ENCODE peak calls at places on chromosomes 11 and 22, in eight cellular contexts. One of them, this sample, is unnamed.

GRCh38 chr11:65625628-65626342 is 10.2 kb downstream of the PCNX3 start:
- DNase-seq in Peyer's patch: peak; percentile 74
- DNase-seq in NCI-H1105 treated with DMSO at 0.1 percent for 48 hours: no peak
- DNase-seq in KBM-7: peak; percentile 79
- DNase-seq in PC-3: no peak
- DNase-seq in M059J: no peak
- DNase-seq in activated T-cell treated with anti-CD3 and anti-CD28 coated beads, Interleukin-2, amount 50 U/mL, for 72 hours: peak; percentile 58
- DNase-seq in KG1: no peak
- DNase-seq in this sample: no peak

GRCh38 chr22:42799462-42800405 is 57.3 kb downstream of the ARFGAP3 start:
- DNase-seq in PC-3: no peak
- DNase-seq in activated T-cell treated with anti-CD3 and anti-CD28 coated beads, Interleukin-2, amount 50 U/mL, for 72 hours: no peak
- DNase-seq in M059J: no peak
- DNase-seq in NCI-H1105 treated with DMSO at 0.1 percent for 48 hours: no peak
- DNase-seq in KBM-7: peak; percentile 20
- DNase-seq in KG1: no peak
- DNase-seq in Peyer's patch: no peak
- DNase-seq in this sample: peak; percentile 90

GRCh38 chr22:37242395-37242918 is 1.6 kb downstream of the RAC2 start:
- DNase-seq in PC-3: peak; percentile 51
- DNase-seq in NCI-H1105 treated with DMSO at 0.1 percent for 48 hours: no peak
- DNase-seq in activated T-cell treated with anti-CD3 and anti-CD28 coated beads, Interleukin-2, amount 50 U/mL, for 72 hours: peak; percentile 95
- DNase-seq in KG1: peak; percentile 81
- DNase-seq in M059J: peak; percentile 71
- DNase-seq in KBM-7: peak; percentile 99
- DNase-seq in Peyer's patch: peak; percentile 59
- DNase-seq in this sample: no peak

GRCh38 chr11:36273110-36273509 is 16.1 kb downstream of the COMMD9 start:
- DNase-seq in M059J: peak; percentile 24
- DNase-seq in PC-3: no peak
- DNase-seq in KG1: no peak
- DNase-seq in KBM-7: no peak
- DNase-seq in NCI-H1105 treated with DMSO at 0.1 percent for 48 hours: peak; percentile 91
- DNase-seq in Peyer's patch: no peak
- DNase-seq in activated T-cell treated with anti-CD3 and anti-CD28 coated beads, Interleukin-2, amount 50 U/mL, for 72 hours: no peak
- DNase-seq in this sample: peak; percentile 53

GRCh38 chr22:23291806-23292452 is 111.6 kb downstream of the BCR start:
- DNase-seq in PC-3: no peak
- DNase-seq in activated T-cell treated with anti-CD3 and anti-CD28 coated beads, Interleukin-2, amount 50 U/mL, for 72 hours: no peak
- DNase-seq in Peyer's patch: no peak
- DNase-seq in KG1: no peak
- DNase-seq in KBM-7: no peak
- DNase-seq in NCI-H1105 treated with DMSO at 0.1 percent for 48 hours: no peak
- DNase-seq in M059J: no peak
- DNase-seq in this sample: no peak

GRCh38 chr11:124075841-124076571 is 34.9 kb upstream of the OR10G7 start:
- DNase-seq in activated T-cell treated with anti-CD3 and anti-CD28 coated beads, Interleukin-2, amount 50 U/mL, for 72 hours: peak; percentile 36
- DNase-seq in NCI-H1105 treated with DMSO at 0.1 percent for 48 hours: peak; percentile 69
- DNase-seq in KG1: no peak
- DNase-seq in KBM-7: no peak
- DNase-seq in PC-3: no peak
- DNase-seq in M059J: no peak
- DNase-seq in Peyer's patch: peak; percentile 82
- DNase-seq in this sample: peak; percentile 25

GRCh38 chr11:30346068-30346688 is 23.3 kb downstream of the ARL14EP start:
- DNase-seq in activated T-cell treated with anti-CD3 and anti-CD28 coated beads, Interleukin-2, amount 50 U/mL, for 72 hours: no peak
- DNase-seq in M059J: peak; percentile 55
- DNase-seq in KBM-7: peak; percentile 56
- DNase-seq in NCI-H1105 treated with DMSO at 0.1 percent for 48 hours: peak; percentile 71
- DNase-seq in PC-3: peak; percentile 64
- DNase-seq in Peyer's patch: no peak
- DNase-seq in KG1: peak; percentile 29
- DNase-seq in this sample: peak; percentile 90

GRCh38 chr11:1437500-1437899 is 47.8 kb downstream of the BRSK2 start:
- DNase-seq in NCI-H1105 treated with DMSO at 0.1 percent for 48 hours: no peak
- DNase-seq in M059J: peak; percentile 50
- DNase-seq in Peyer's patch: no peak
- DNase-seq in activated T-cell treated with anti-CD3 and anti-CD28 coated beads, Interleukin-2, amount 50 U/mL, for 72 hours: no peak
- DNase-seq in PC-3: no peak
- DNase-seq in KG1: no peak
- DNase-seq in KBM-7: no peak
- DNase-seq in this sample: no peak

GRCh38 chr11:122494171-122494570 is 161.4 kb upstream of the UBASH3B start:
- DNase-seq in Peyer's patch: no peak
- DNase-seq in KG1: no peak
- DNase-seq in KBM-7: no peak
- DNase-seq in activated T-cell treated with anti-CD3 and anti-CD28 coated beads, Interleukin-2, amount 50 U/mL, for 72 hours: no peak
- DNase-seq in PC-3: peak; percentile 51
- DNase-seq in NCI-H1105 treated with DMSO at 0.1 percent for 48 hours: peak; percentile 50
- DNase-seq in M059J: peak; percentile 69
- DNase-seq in this sample: no peak

GRCh38 chr11:60378359-60378758 is at the start of gene MS4A7:
- DNase-seq in NCI-H1105 treated with DMSO at 0.1 percent for 48 hours: no peak
- DNase-seq in KG1: peak; percentile 86
- DNase-seq in PC-3: peak; percentile 68
- DNase-seq in activated T-cell treated with anti-CD3 and anti-CD28 coated beads, Interleukin-2, amount 50 U/mL, for 72 hours: no peak
- DNase-seq in Peyer's patch: no peak
- DNase-seq in KBM-7: peak; percentile 92
- DNase-seq in M059J: peak; percentile 13
- DNase-seq in this sample: peak; percentile 7

GRCh38 chr22:44848296-44848741 is 95.9 kb downstream of the ARHGAP8 start:
- DNase-seq in M059J: no peak
- DNase-seq in activated T-cell treated with anti-CD3 and anti-CD28 coated beads, Interleukin-2, amount 50 U/mL, for 72 hours: no peak
- DNase-seq in NCI-H1105 treated with DMSO at 0.1 percent for 48 hours: no peak
- DNase-seq in KG1: no peak
- DNase-seq in KBM-7: no peak
- DNase-seq in PC-3: no peak
- DNase-seq in Peyer's patch: no peak
- DNase-seq in this sample: no peak

GRCh38 chr11:17002543-17002942 is 11.7 kb downstream of the PLEKHA7 start:
- DNase-seq in PC-3: no peak
- DNase-seq in activated T-cell treated with anti-CD3 and anti-CD28 coated beads, Interleukin-2, amount 50 U/mL, for 72 hours: no peak
- DNase-seq in KG1: no peak
- DNase-seq in M059J: no peak
- DNase-seq in NCI-H1105 treated with DMSO at 0.1 percent for 48 hours: no peak
- DNase-seq in Peyer's patch: no peak
- DNase-seq in KBM-7: no peak
- DNase-seq in this sample: no peak

GRCh38 chr11:120186799-120187591 is 23.8 kb upstream of the OAF start:
- DNase-seq in KG1: no peak
- DNase-seq in PC-3: peak; percentile 44
- DNase-seq in NCI-H1105 treated with DMSO at 0.1 percent for 48 hours: no peak
- DNase-seq in Peyer's patch: peak; percentile 76
- DNase-seq in KBM-7: no peak
- DNase-seq in M059J: no peak
- DNase-seq in activated T-cell treated with anti-CD3 and anti-CD28 coated beads, Interleukin-2, amount 50 U/mL, for 72 hours: peak; percentile 18
- DNase-seq in this sample: peak; percentile 32

GRCh38 chr11:62909107-62909894 is 11.9 kb downstream of the CHRM1 start:
- DNase-seq in Peyer's patch: peak; percentile 80
- DNase-seq in NCI-H1105 treated with DMSO at 0.1 percent for 48 hours: peak; percentile 35
- DNase-seq in PC-3: peak; percentile 81
- DNase-seq in M059J: peak; percentile 67
- DNase-seq in activated T-cell treated with anti-CD3 and anti-CD28 coated beads, Interleukin-2, amount 50 U/mL, for 72 hours: no peak
- DNase-seq in KBM-7: peak; percentile 50
- DNase-seq in KG1: no peak
- DNase-seq in this sample: peak; percentile 72

GRCh38 chr11:20731676-20732075 is 62.3 kb downstream of the NELL1 start:
- DNase-seq in KBM-7: no peak
- DNase-seq in Peyer's patch: no peak
- DNase-seq in KG1: no peak
- DNase-seq in PC-3: no peak
- DNase-seq in NCI-H1105 treated with DMSO at 0.1 percent for 48 hours: no peak
- DNase-seq in M059J: no peak
- DNase-seq in activated T-cell treated with anti-CD3 and anti-CD28 coated beads, Interleukin-2, amount 50 U/mL, for 72 hours: no peak
- DNase-seq in this sample: peak; percentile 74

GRCh38 chr11:786235-787083 is 3.4 kb downstream of the CEND1 start:
- DNase-seq in M059J: no peak
- DNase-seq in PC-3: no peak
- DNase-seq in KG1: no peak
- DNase-seq in KBM-7: no peak
- DNase-seq in Peyer's patch: no peak
- DNase-seq in activated T-cell treated with anti-CD3 and anti-CD28 coated beads, Interleukin-2, amount 50 U/mL, for 72 hours: no peak
- DNase-seq in NCI-H1105 treated with DMSO at 0.1 percent for 48 hours: no peak
- DNase-seq in this sample: no peak

GRCh38 chr22:43848366-43849171 is 13.7 kb downstream of the SULT4A1 start:
- DNase-seq in NCI-H1105 treated with DMSO at 0.1 percent for 48 hours: peak; percentile 61
- DNase-seq in PC-3: peak; percentile 29
- DNase-seq in activated T-cell treated with anti-CD3 and anti-CD28 coated beads, Interleukin-2, amount 50 U/mL, for 72 hours: no peak
- DNase-seq in KG1: no peak
- DNase-seq in Peyer's patch: peak; percentile 42
- DNase-seq in KBM-7: no peak
- DNase-seq in M059J: peak; percentile 16
- DNase-seq in this sample: peak; percentile 68

GRCh38 chr11:128182844-128183243 is 404.5 kb downstream of the ETS1 start:
- DNase-seq in KG1: no peak
- DNase-seq in PC-3: no peak
- DNase-seq in NCI-H1105 treated with DMSO at 0.1 percent for 48 hours: no peak
- DNase-seq in M059J: no peak
- DNase-seq in activated T-cell treated with anti-CD3 and anti-CD28 coated beads, Interleukin-2, amount 50 U/mL, for 72 hours: peak; percentile 24
- DNase-seq in Peyer's patch: no peak
- DNase-seq in KBM-7: no peak
- DNase-seq in this sample: peak; percentile 36

GRCh38 chr11:111303476-111303875 is 5.1 kb downstream of the POU2AF3 start:
- DNase-seq in Peyer's patch: no peak
- DNase-seq in NCI-H1105 treated with DMSO at 0.1 percent for 48 hours: peak; percentile 88
- DNase-seq in KG1: no peak
- DNase-seq in PC-3: peak; percentile 67
- DNase-seq in KBM-7: no peak
- DNase-seq in M059J: no peak
- DNase-seq in activated T-cell treated with anti-CD3 and anti-CD28 coated beads, Interleukin-2, amount 50 U/mL, for 72 hours: no peak
- DNase-seq in this sample: peak; percentile 97

GRCh38 chr22:46756097-46756496 is 6.4 kb upstream of the TBC1D22A start:
- DNase-seq in KG1: no peak
- DNase-seq in activated T-cell treated with anti-CD3 and anti-CD28 coated beads, Interleukin-2, amount 50 U/mL, for 72 hours: no peak
- DNase-seq in KBM-7: no peak
- DNase-seq in PC-3: no peak
- DNase-seq in M059J: no peak
- DNase-seq in NCI-H1105 treated with DMSO at 0.1 percent for 48 hours: no peak
- DNase-seq in Peyer's patch: no peak
- DNase-seq in this sample: no peak

GRCh38 chr11:61201476-61201875 is 1.8 kb upstream of the PGA3 start:
- DNase-seq in KBM-7: no peak
- DNase-seq in Peyer's patch: no peak
- DNase-seq in KG1: no peak
- DNase-seq in M059J: no peak
- DNase-seq in activated T-cell treated with anti-CD3 and anti-CD28 coated beads, Interleukin-2, amount 50 U/mL, for 72 hours: no peak
- DNase-seq in NCI-H1105 treated with DMSO at 0.1 percent for 48 hours: no peak
- DNase-seq in PC-3: no peak
- DNase-seq in this sample: no peak

GRCh38 chr22:50699754-50700386 is 27.2 kb downstream of the SHANK3 start:
- DNase-seq in PC-3: no peak
- DNase-seq in M059J: no peak
- DNase-seq in Peyer's patch: peak; percentile 39
- DNase-seq in activated T-cell treated with anti-CD3 and anti-CD28 coated beads, Interleukin-2, amount 50 U/mL, for 72 hours: no peak
- DNase-seq in KBM-7: no peak
- DNase-seq in KG1: no peak
- DNase-seq in NCI-H1105 treated with DMSO at 0.1 percent for 48 hours: no peak
- DNase-seq in this sample: no peak

GRCh38 chr11:130223291-130223971 is 63.8 kb downstream of the ST14 start:
- DNase-seq in M059J: peak; percentile 8
- DNase-seq in PC-3: peak; percentile 27
- DNase-seq in NCI-H1105 treated with DMSO at 0.1 percent for 48 hours: no peak
- DNase-seq in Peyer's patch: no peak
- DNase-seq in KBM-7: no peak
- DNase-seq in activated T-cell treated with anti-CD3 and anti-CD28 coated beads, Interleukin-2, amount 50 U/mL, for 72 hours: no peak
- DNase-seq in KG1: no peak
- DNase-seq in this sample: no peak

GRCh38 chr11:64041846-64042245 is 6.1 kb downstream of the FLRT1 start:
- DNase-seq in activated T-cell treated with anti-CD3 and anti-CD28 coated beads, Interleukin-2, amount 50 U/mL, for 72 hours: no peak
- DNase-seq in PC-3: no peak
- DNase-seq in M059J: no peak
- DNase-seq in NCI-H1105 treated with DMSO at 0.1 percent for 48 hours: no peak
- DNase-seq in KG1: no peak
- DNase-seq in Peyer's patch: no peak
- DNase-seq in KBM-7: no peak
- DNase-seq in this sample: no peak

GRCh38 chr11:122399375-122399774 is 256.1 kb upstream of the UBASH3B start:
- DNase-seq in KBM-7: no peak
- DNase-seq in KG1: no peak
- DNase-seq in PC-3: no peak
- DNase-seq in Peyer's patch: no peak
- DNase-seq in activated T-cell treated with anti-CD3 and anti-CD28 coated beads, Interleukin-2, amount 50 U/mL, for 72 hours: peak; percentile 4
- DNase-seq in M059J: peak; percentile 17
- DNase-seq in NCI-H1105 treated with DMSO at 0.1 percent for 48 hours: no peak
- DNase-seq in this sample: no peak

GRCh38 chr11:75386912-75387311 is 12.4 kb upstream of the RPS3 start:
- DNase-seq in KBM-7: no peak
- DNase-seq in NCI-H1105 treated with DMSO at 0.1 percent for 48 hours: no peak
- DNase-seq in KG1: no peak
- DNase-seq in Peyer's patch: no peak
- DNase-seq in activated T-cell treated with anti-CD3 and anti-CD28 coated beads, Interleukin-2, amount 50 U/mL, for 72 hours: no peak
- DNase-seq in M059J: peak; percentile 33
- DNase-seq in PC-3: peak; percentile 69
- DNase-seq in this sample: no peak

This sample was measured in NCI-H69.